ENCODE peak calls at places on chromosomes 3 and 15, in six cellular contexts. One of them, this sample, is unnamed.

GRCh38 chr15:65326109-65326508 is 21.6 kb downstream of the RNU5B-1 start:
- DNase-seq in lung: no peak
- DNase-seq in body of pancreas: peak
- DNase-seq in ascending aorta: no peak
- DNase-seq in fibroblast of lung: peak
- DNase-seq in psoas muscle: peak
- DNase-seq in this sample: no peak

GRCh38 chr3:134709076-134709475 is 58.3 kb upstream of the KY start:
- DNase-seq in body of pancreas: no peak
- DNase-seq in ascending aorta: no peak
- DNase-seq in fibroblast of lung: no peak
- DNase-seq in psoas muscle: no peak
- DNase-seq in lung: no peak
- DNase-seq in this sample: no peak

GRCh38 chr3:159619341-159619885 is 369.2 kb upstream of the IL12A start:
- DNase-seq in body of pancreas: no peak
- DNase-seq in ascending aorta: no peak
- DNase-seq in fibroblast of lung: peak
- DNase-seq in lung: no peak
- DNase-seq in psoas muscle: no peak
- DNase-seq in this sample: no peak

GRCh38 chr15:34031987-34032760 is 6.8 kb downstream of the AVEN start:
- DNase-seq in ascending aorta: no peak
- DNase-seq in body of pancreas: no peak
- DNase-seq in lung: no peak
- DNase-seq in fibroblast of lung: no peak
- DNase-seq in psoas muscle: no peak
- DNase-seq in this sample: no peak

GRCh38 chr15:28961391-28961790 is 75.6 kb downstream of the APBA2 start:
- DNase-seq in ascending aorta: peak
- DNase-seq in lung: no peak
- DNase-seq in fibroblast of lung: no peak
- DNase-seq in psoas muscle: no peak
- DNase-seq in body of pancreas: no peak
- DNase-seq in this sample: no peak

GRCh38 chr3:43793648-43794372 is 103.1 kb downstream of the ABHD5 start:
- DNase-seq in ascending aorta: peak
- DNase-seq in fibroblast of lung: no peak
- DNase-seq in lung: no peak
- DNase-seq in body of pancreas: no peak
- DNase-seq in psoas muscle: no peak
- DNase-seq in this sample: no peak

GRCh38 chr3:145939431-145939830 is 221.6 kb downstream of the PLOD2 start:
- DNase-seq in fibroblast of lung: no peak
- DNase-seq in ascending aorta: no peak
- DNase-seq in body of pancreas: peak
- DNase-seq in psoas muscle: no peak
- DNase-seq in lung: no peak
- DNase-seq in this sample: peak

GRCh38 chr15:91102546-91103330 is 2.7 kb downstream of the SV2B start:
- DNase-seq in lung: no peak
- DNase-seq in psoas muscle: no peak
- DNase-seq in body of pancreas: no peak
- DNase-seq in ascending aorta: no peak
- DNase-seq in fibroblast of lung: no peak
- DNase-seq in this sample: no peak

GRCh38 chr15:78685157-78685830 is 44.3 kb upstream of the CHRNB4 start:
- DNase-seq in psoas muscle: no peak
- DNase-seq in lung: no peak
- DNase-seq in fibroblast of lung: no peak
- DNase-seq in ascending aorta: no peak
- DNase-seq in body of pancreas: no peak
- DNase-seq in this sample: no peak

GRCh38 chr3:64318001-64318400 is 92.7 kb upstream of the PRICKLE2 start:
- DNase-seq in fibroblast of lung: peak
- DNase-seq in psoas muscle: no peak
- DNase-seq in ascending aorta: no peak
- DNase-seq in body of pancreas: no peak
- DNase-seq in lung: no peak
- DNase-seq in this sample: no peak

GRCh38 chr3:150362515-150363302 is 45.4 kb upstream of the TSC22D2 start:
- DNase-seq in lung: no peak
- DNase-seq in ascending aorta: no peak
- DNase-seq in body of pancreas: no peak
- DNase-seq in psoas muscle: no peak
- DNase-seq in fibroblast of lung: no peak
- DNase-seq in this sample: peak

GRCh38 chr15:45785897-45786296 is 151.1 kb downstream of the SQOR start:
- DNase-seq in lung: no peak
- DNase-seq in psoas muscle: no peak
- DNase-seq in body of pancreas: no peak
- DNase-seq in ascending aorta: no peak
- DNase-seq in fibroblast of lung: no peak
- DNase-seq in this sample: no peak

GRCh38 chr3:160860346-160860745 is 104.3 kb downstream of the PPM1L start:
- DNase-seq in fibroblast of lung: no peak
- DNase-seq in psoas muscle: no peak
- DNase-seq in ascending aorta: no peak
- DNase-seq in body of pancreas: no peak
- DNase-seq in lung: no peak
- DNase-seq in this sample: no peak

GRCh38 chr15:69997701-69998273 is 99.9 kb downstream of the TLE3 start:
- DNase-seq in ascending aorta: peak
- DNase-seq in body of pancreas: peak
- DNase-seq in psoas muscle: peak
- DNase-seq in fibroblast of lung: peak
- DNase-seq in lung: peak
- DNase-seq in this sample: peak

GRCh38 chr15:78923480-78924360 is 21.1 kb downstream of the CTSH start:
- DNase-seq in ascending aorta: no peak
- DNase-seq in body of pancreas: no peak
- DNase-seq in fibroblast of lung: no peak
- DNase-seq in lung: no peak
- DNase-seq in psoas muscle: no peak
- DNase-seq in this sample: no peak

GRCh38 chr3:196159952-196160804 is 51.0 kb downstream of the ZDHHC19 start:
- DNase-seq in lung: peak
- DNase-seq in body of pancreas: peak
- DNase-seq in psoas muscle: peak
- DNase-seq in fibroblast of lung: peak
- DNase-seq in ascending aorta: no peak
- DNase-seq in this sample: peak

GRCh38 chr3:182235504-182235903 is 523.8 kb downstream of the SOX2 start:
- DNase-seq in body of pancreas: no peak
- DNase-seq in lung: no peak
- DNase-seq in fibroblast of lung: no peak
- DNase-seq in psoas muscle: no peak
- DNase-seq in ascending aorta: no peak
- DNase-seq in this sample: no peak

GRCh38 chr15:83398591-83398990 is 48.5 kb upstream of the SH3GL3 start:
- DNase-seq in body of pancreas: no peak
- DNase-seq in fibroblast of lung: peak
- DNase-seq in ascending aorta: no peak
- DNase-seq in psoas muscle: no peak
- DNase-seq in lung: no peak
- DNase-seq in this sample: peak

GRCh38 chr15:75723847-75724660 is 11.4 kb upstream of the CSPG4 start:
- DNase-seq in lung: peak
- DNase-seq in ascending aorta: peak
- DNase-seq in psoas muscle: peak
- DNase-seq in body of pancreas: peak
- DNase-seq in fibroblast of lung: peak
- DNase-seq in this sample: peak

GRCh38 chr15:45157974-45158373 is 28.2 kb downstream of the DUOX1 start:
- DNase-seq in lung: no peak
- DNase-seq in psoas muscle: no peak
- DNase-seq in body of pancreas: no peak
- DNase-seq in fibroblast of lung: peak
- DNase-seq in ascending aorta: no peak
- DNase-seq in this sample: peak

GRCh38 chr3:12158387-12159226 is at the start of gene TIMP4:
- DNase-seq in ascending aorta: peak
- DNase-seq in fibroblast of lung: peak
- DNase-seq in psoas muscle: peak
- DNase-seq in body of pancreas: peak
- DNase-seq in lung: no peak
- DNase-seq in this sample: peak

GRCh38 chr3:129605593-129606521 is 619 bp downstream of the PLXND1 start:
- DNase-seq in ascending aorta: peak
- DNase-seq in psoas muscle: peak
- DNase-seq in body of pancreas: peak
- DNase-seq in fibroblast of lung: peak
- DNase-seq in lung: no peak
- DNase-seq in this sample: peak

GRCh38 chr15:37028609-37029287 is 71.6 kb downstream of the MEIS2 start:
- DNase-seq in body of pancreas: no peak
- DNase-seq in ascending aorta: no peak
- DNase-seq in lung: no peak
- DNase-seq in fibroblast of lung: peak
- DNase-seq in psoas muscle: no peak
- DNase-seq in this sample: no peak

GRCh38 chr3:11521167-11521566 is 122.5 kb downstream of the VGLL4 start:
- DNase-seq in lung: no peak
- DNase-seq in body of pancreas: no peak
- DNase-seq in fibroblast of lung: no peak
- DNase-seq in ascending aorta: peak
- DNase-seq in psoas muscle: no peak
- DNase-seq in this sample: no peak

GRCh38 chr3:14145236-14145635 is 20.4 kb downstream of the TMEM43 start:
- DNase-seq in lung: no peak
- DNase-seq in fibroblast of lung: peak
- DNase-seq in ascending aorta: peak
- DNase-seq in psoas muscle: no peak
- DNase-seq in body of pancreas: no peak
- DNase-seq in this sample: no peak

GRCh38 chr3:51721062-51721745 is 14.3 kb downstream of the GRM2 start:
- DNase-seq in psoas muscle: no peak
- DNase-seq in lung: no peak
- DNase-seq in body of pancreas: no peak
- DNase-seq in ascending aorta: no peak
- DNase-seq in fibroblast of lung: no peak
- DNase-seq in this sample: no peak

GRCh38 chr3:57095361-57095760 is 34.9 kb downstream of the SPATA12 start:
- DNase-seq in psoas muscle: no peak
- DNase-seq in body of pancreas: no peak
- DNase-seq in lung: no peak
- DNase-seq in ascending aorta: no peak
- DNase-seq in fibroblast of lung: no peak
- DNase-seq in this sample: no peak

GRCh38 chr3:96700322-96701315 is 113.8 kb upstream of the EPHA6 start:
- DNase-seq in psoas muscle: no peak
- DNase-seq in body of pancreas: no peak
- DNase-seq in ascending aorta: no peak
- DNase-seq in lung: no peak
- DNase-seq in fibroblast of lung: no peak
- DNase-seq in this sample: no peak
- TF ChIP-seq CTCF in psoas muscle: no peak
- TF ChIP-seq CTCF in body of pancreas: no peak
- TF ChIP-seq CTCF in ascending aorta: no peak
- TF ChIP-seq CTCF in lung: no peak
- TF ChIP-seq CTCF in fibroblast of lung: no peak
- TF ChIP-seq CTCF in this sample: no peak

DNA sequence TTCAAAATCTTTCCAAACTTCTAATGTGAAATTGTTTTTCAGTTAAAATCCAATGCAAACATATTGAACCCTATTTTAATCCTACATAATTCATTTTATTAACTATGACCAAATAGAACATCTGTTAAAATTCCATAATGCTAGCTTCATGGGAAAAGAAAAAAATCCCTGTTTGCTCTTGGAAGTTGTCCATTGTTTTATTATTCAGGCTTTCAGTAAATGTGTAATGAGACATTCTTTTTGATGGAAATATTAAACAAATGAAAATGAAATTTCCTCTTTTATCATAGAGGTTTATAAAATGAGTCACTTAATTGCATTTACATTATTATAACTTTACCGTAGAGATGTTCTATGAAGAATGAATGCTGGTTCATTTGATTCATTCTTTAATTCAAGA is 49.5 kb downstream of the SLC25A26 start:
- DNase-seq in lung: no peak
- DNase-seq in body of pancreas: no peak
- DNase-seq in ascending aorta: no peak
- DNase-seq in psoas muscle: no peak
- DNase-seq in fibroblast of lung: no peak
- DNase-seq in this sample: no peak
- H3K27ac ChIP-seq in lung: no peak
- H3K27ac ChIP-seq in body of pancreas: no peak
- H3K27ac ChIP-seq in ascending aorta: no peak
- H3K27ac ChIP-seq in psoas muscle: no peak
- H3K27ac ChIP-seq in fibroblast of lung: no peak
- H3K27ac ChIP-seq in this sample: no peak

GRCh38 chr3:119497824-119498187 is 541 bp upstream of the TIMMDC1 start:
- DNase-seq in body of pancreas: peak
- DNase-seq in fibroblast of lung: peak
- DNase-seq in lung: peak
- DNase-seq in psoas muscle: peak
- DNase-seq in ascending aorta: no peak
- DNase-seq in this sample: peak

GRCh38 chr3:119492128-119492527 is 6.2 kb upstream of the TIMMDC1 start:
- DNase-seq in ascending aorta: no peak
- DNase-seq in lung: no peak
- DNase-seq in psoas muscle: no peak
- DNase-seq in body of pancreas: no peak
- DNase-seq in fibroblast of lung: peak
- DNase-seq in this sample: no peak

GRCh38 chr3:119498188-119498987 is at the start of gene TIMMDC1:
- DNase-seq in ascending aorta: peak
- DNase-seq in fibroblast of lung: peak
- DNase-seq in body of pancreas: peak
- DNase-seq in lung: peak
- DNase-seq in psoas muscle: peak
- DNase-seq in this sample: peak

GRCh38 chr3:119492810-119493209 is 5.5 kb upstream of the TIMMDC1 start:
- DNase-seq in ascending aorta: no peak
- DNase-seq in body of pancreas: no peak
- DNase-seq in psoas muscle: no peak
- DNase-seq in fibroblast of lung: no peak
- DNase-seq in lung: no peak
- DNase-seq in this sample: no peak

GRCh38 chr3:119494597-119494996 is 3.8 kb upstream of the TIMMDC1 start:
- DNase-seq in lung: no peak
- DNase-seq in psoas muscle: no peak
- DNase-seq in fibroblast of lung: no peak
- DNase-seq in ascending aorta: no peak
- DNase-seq in body of pancreas: no peak
- DNase-seq in this sample: no peak
- TF ChIP-seq CTCF in lung: no peak
- TF ChIP-seq CTCF in psoas muscle: no peak
- TF ChIP-seq CTCF in fibroblast of lung: no peak
- TF ChIP-seq CTCF in ascending aorta: no peak
- TF ChIP-seq CTCF in body of pancreas: no peak
- TF ChIP-seq CTCF in this sample: no peak

GRCh38 chr3:22893631-22894377 is 309.3 kb upstream of the UBE2E2 start:
- DNase-seq in lung: no peak
- DNase-seq in body of pancreas: no peak
- DNase-seq in psoas muscle: no peak
- DNase-seq in fibroblast of lung: no peak
- DNase-seq in ascending aorta: no peak
- DNase-seq in this sample: no peak
- H3K27ac ChIP-seq in lung: no peak
- H3K27ac ChIP-seq in body of pancreas: no peak
- H3K27ac ChIP-seq in psoas muscle: no peak
- H3K27ac ChIP-seq in fibroblast of lung: no peak
- H3K27ac ChIP-seq in ascending aorta: no peak
- H3K27ac ChIP-seq in this sample: no peak

GRCh38 chr15:31305375-31305774 is 21.3 kb upstream of the KLF13 start:
- DNase-seq in lung: peak
- DNase-seq in ascending aorta: no peak
- DNase-seq in fibroblast of lung: no peak
- DNase-seq in psoas muscle: no peak
- DNase-seq in body of pancreas: no peak
- DNase-seq in this sample: no peak
- TF ChIP-seq CTCF in lung: no peak
- TF ChIP-seq CTCF in ascending aorta: no peak
- TF ChIP-seq CTCF in fibroblast of lung: no peak
- TF ChIP-seq CTCF in psoas muscle: no peak
- TF ChIP-seq CTCF in body of pancreas: no peak
- TF ChIP-seq CTCF in this sample: no peak

This sample was measured in RWPE1.